ENCODE peak calls at places on chromosomes 7 and 10, in eight cellular contexts. D is SK-N-SH, I is H1, K is K562, B is HepG2, R is SK-N-MC, Y is GM12878, Q is endothelial cell of umbilical vein. N is an unnamed sample.

GRCh38 chr7:2107386-2108085 is 125.2 kb downstream of the MAD1L1 start:
- DNase-seq in Y (no peak), K (no peak), R (no peak), B (no peak), Q (peak), I (no peak), D (peak), N (no peak)

GRCh38 chr7:148588168-148588890 is 2.2 kb upstream of the C7orf33 start:
- DNase-seq in I (no peak), Q (no peak), Y (no peak), D (no peak), K (no peak), B (no peak), R (no peak), N (no peak)

GRCh38 chr10:114250716-114251115 is 11.7 kb downstream of the VWA2 start:
- DNase-seq in Y (no peak), B (no peak), I (no peak), K (no peak), R (no peak), Q (no peak), D (no peak), N (no peak)

GRCh38 chr7:130242198-130243014 is 24.3 kb upstream of the CPA2 start:
- DNase-seq in Y (peak), B (peak), I (peak), Q (peak), R (no peak), K (peak), D (peak), N (peak)

GRCh38 chr7:130013241-130013640 is 37.9 kb downstream of the ZC3HC1 start:
- DNase-seq in D (no peak), K (no peak), Q (no peak), Y (no peak), B (no peak), R (no peak), I (no peak), N (no peak)

GRCh38 chr7:85184599-85185354 is 2.1 kb downstream of the SEMA3D start:
- DNase-seq in I (peak), R (no peak), K (no peak), Y (no peak), B (no peak), Q (no peak), D (peak), N (no peak)

GRCh38 chr10:6593140-6593740 is 13.2 kb upstream of the PRKCQ start:
- DNase-seq in Q (no peak), Y (no peak), D (peak), K (no peak), B (no peak), R (no peak), I (no peak), N (no peak)

GRCh38 chr7:6232130-6232529 is 40.3 kb downstream of the CYTH3 start:
- DNase-seq in D (no peak), R (no peak), Q (no peak), K (no peak), B (no peak), I (no peak), Y (no peak), N (no peak)

GRCh38 chr7:52749880-52750279 is 285.6 kb upstream of the POM121L12 start:
- DNase-seq in B (no peak), K (no peak), R (no peak), Y (no peak), Q (no peak), I (peak), D (no peak), N (no peak)

GRCh38 chr7:105637755-105638154 is 56.5 kb upstream of the EFCAB10 start:
- DNase-seq in R (no peak), D (no peak), Q (no peak), K (no peak), B (no peak), I (no peak), Y (no peak), N (no peak)

GRCh38 chr7:128893251-128894100 is 17.0 kb downstream of the KCP start:
- DNase-seq in I (no peak), K (no peak), Q (no peak), Y (no peak), R (no peak), B (no peak), D (peak), N (peak)

GRCh38 chr7:48894574-48894973 is 29.8 kb upstream of the CDC14C start:
- DNase-seq in R (no peak), B (no peak), K (no peak), Y (no peak), I (no peak), Q (no peak), D (no peak), N (no peak)

GRCh38 chr7:92750440-92750839 is 85.9 kb downstream of the CDK6 start:
- DNase-seq in Q (no peak), Y (no peak), R (no peak), B (no peak), K (no peak), D (no peak), I (no peak), N (no peak)

GRCh38 chr10:22016046-22016705 is 12.6 kb upstream of the DNAJC1 start:
- DNase-seq in D (no peak), B (no peak), Q (no peak), R (no peak), Y (no peak), K (no peak), I (no peak), N (no peak)

GRCh38 chr10:21497177-21497807 is 28.2 kb downstream of the SKIDA1 start:
- DNase-seq in Y (no peak), D (peak), Q (peak), I (no peak), K (no peak), B (peak), R (no peak), N (peak)

GRCh38 chr7:92010215-92010614 is 69.6 kb downstream of the AKAP9 start:
- DNase-seq in R (no peak), Y (no peak), D (no peak), I (no peak), Q (no peak), B (peak), K (no peak), N (no peak)

GRCh38 chr10:6164271-6165095 is 38.2 kb upstream of the PFKFB3 start:
- DNase-seq in K (no peak), D (no peak), Y (no peak), R (no peak), I (no peak), B (no peak), Q (peak), N (no peak)

GRCh38 chr7:100485514-100485913 is 1.8 kb downstream of the NYAP1 start:
- DNase-seq in B (no peak), R (no peak), D (peak), Y (no peak), Q (no peak), I (peak), K (peak), N (no peak)

GRCh38 chr10:65341323-65341922 is 1584.4 kb upstream of the LRRTM3 start:
- DNase-seq in Q (peak), I (no peak), K (no peak), B (no peak), D (no peak), Y (no peak), R (no peak), N (no peak)

GRCh38 chr7:144408116-144408515 is 4.6 kb upstream of the NOBOX start:
- DNase-seq in K (no peak), D (no peak), Y (no peak), Q (no peak), B (no peak), R (no peak), I (no peak), N (no peak)

GRCh38 chr7:25860206-25860881 is 291.7 kb upstream of the NFE2L3 start:
- DNase-seq in K (no peak), D (peak), B (no peak), R (no peak), Y (no peak), I (peak), Q (peak), N (no peak)

GRCh38 chr10:121519411-121519810 is 78.8 kb downstream of the FGFR2 start:
- DNase-seq in D (no peak), Y (no peak), B (no peak), I (no peak), Q (no peak), K (no peak), R (no peak), N (no peak)

GRCh38 chr10:86046845-86047460 is 319.6 kb downstream of the GRID1 start:
- DNase-seq in D (no peak), I (no peak), R (no peak), K (no peak), Y (peak), Q (no peak), B (no peak), N (peak)

GRCh38 chr7:152667900-152668440 is 8.0 kb downstream of the XRCC2 start:
- DNase-seq in Q (no peak), I (no peak), Y (no peak), K (no peak), R (no peak), D (no peak), B (no peak), N (no peak)

GRCh38 chr7:135260930-135261721 is 27.5 kb downstream of the STRA8 start:
- DNase-seq in Y (no peak), I (no peak), Q (peak), K (no peak), B (no peak), D (peak), R (no peak), N (no peak)

GRCh38 chr10:77485847-77486246 is 151.8 kb downstream of the KCNMA1 start:
- DNase-seq in I (no peak), K (no peak), R (no peak), D (no peak), B (no peak), Q (no peak), Y (no peak), N (no peak)

GRCh38 chr7:99141756-99142726 is 1.9 kb downstream of the SMURF1 start:
- DNase-seq in R (no peak), Y (no peak), B (peak), Q (peak), I (peak), D (peak), K (peak), N (no peak)

GRCh38 chr10:86265236-86265876 is 101.2 kb downstream of the GRID1 start:
- DNase-seq in K (no peak), I (peak), D (peak), R (no peak), B (no peak), Y (no peak), Q (no peak), N (no peak)

GRCh38 chr7:111094387-111094786 is 3.5 kb downstream of the LRRN3 start:
- DNase-seq in R (no peak), Q (no peak), I (no peak), Y (no peak), B (no peak), D (no peak), K (no peak), N (no peak)

GRCh38 chr10:95276367-95277200 is 14.2 kb downstream of the PDLIM1 start:
- DNase-seq in D (no peak), B (no peak), K (no peak), I (peak), Q (no peak), R (no peak), Y (no peak), N (no peak)

GRCh38 chr7:39621784-39622411 is 1.5 kb upstream of the RALA start:
- DNase-seq in Q (no peak), D (no peak), I (no peak), R (no peak), B (no peak), Y (no peak), K (peak), N (no peak)

GRCh38 chr7:14871880-14872279 is 30.7 kb downstream of the DGKB start:
- DNase-seq in R (no peak), B (no peak), D (no peak), Q (no peak), K (no peak), I (no peak), Y (no peak), N (no peak)

GRCh38 chr10:4397337-4397736 is 428.7 kb upstream of the AKR1E2 start:
- DNase-seq in K (no peak), B (no peak), Y (no peak), I (no peak), R (no peak), D (no peak), Q (no peak), N (no peak)

GRCh38 chr10:109823196-109823595 is 100.1 kb downstream of the XPNPEP1 start:
- DNase-seq in Q (no peak), I (no peak), K (no peak), Y (no peak), B (no peak), D (no peak), R (no peak), N (no peak)

GRCh38 chr10:92064506-92064905 is 140.9 kb downstream of the BTAF1 start:
- DNase-seq in Y (no peak), D (no peak), R (no peak), I (no peak), K (no peak), B (no peak), Q (no peak), N (no peak)

GRCh38 chr10:131001438-131001837 is 310.1 kb downstream of the TCERG1L start:
- DNase-seq in D (no peak), Y (no peak), R (no peak), B (no peak), Q (no peak), K (no peak), I (no peak), N (no peak)

GRCh38 chr7:90446137-90446899 is 23.1 kb upstream of the PTTG1IP2 start:
- DNase-seq in Q (no peak), K (no peak), B (no peak), I (no peak), Y (no peak), R (no peak), D (no peak), N (no peak)

GRCh38 chr10:69612760-69613159 is 17.3 kb upstream of the FAM241B start:
- DNase-seq in I (no peak), B (no peak), D (no peak), Y (no peak), R (no peak), K (no peak), Q (no peak), N (no peak)

GRCh38 chr7:72098812-72099211 is 313.3 kb downstream of the CALN1 start:
- DNase-seq in Y (no peak), R (no peak), K (no peak), Q (no peak), D (peak), B (no peak), I (no peak), N (no peak)
- H3K9ac ChIP-seq in Y (no peak), R (no peak), K (no peak), Q (no peak), D (no peak), B (no peak), I (no peak), N (no peak)

GRCh38 chr10:102644066-102644645 is at the start of gene TRIM8:
- DNase-seq in K (peak), R (no peak), D (peak), Y (no peak), I (peak), B (peak), Q (peak), N (no peak)
- TF ChIP-seq POLR2AphosphoS5 in K (no peak), R (no peak), D (no peak), Y (no peak), I (no peak), B (peak), Q (peak), N (no peak)

GRCh38 chr10:103445366-103445765 is 6.8 kb downstream of the CALHM2 start:
- DNase-seq in D (no peak), K (no peak), B (no peak), Q (no peak), I (no peak), R (no peak), Y (no peak), N (no peak)
- H3K9ac ChIP-seq in D (no peak), K (no peak), B (no peak), Q (no peak), I (no peak), R (no peak), Y (no peak), N (no peak)

GRCh38 chr7:21947056-21947455 is 1.4 kb upstream of the CDCA7L start:
- DNase-seq in Q (peak), B (no peak), D (no peak), K (no peak), R (no peak), Y (no peak), I (no peak), N (no peak)

GRCh38 chr7:21946228-21946709 is 570 bp upstream of the CDCA7L start:
- DNase-seq in B (no peak), Q (no peak), D (no peak), K (peak), Y (no peak), I (no peak), R (peak), N (no peak)

GRCh38 chr7:21943436-21943835 is 2.3 kb downstream of the CDCA7L start:
- DNase-seq in D (no peak), Q (no peak), B (no peak), K (no peak), I (no peak), R (no peak), Y (no peak), N (no peak)

GRCh38 chr7:21944616-21945373 is 904 bp downstream of the CDCA7L start:
- DNase-seq in I (peak), D (no peak), B (no peak), Q (peak), K (no peak), Y (no peak), R (no peak), N (peak)

GRCh38 chr7:21945374-21946227 is at the start of gene CDCA7L:
- DNase-seq in B (no peak), R (no peak), D (peak), K (peak), I (peak), Q (peak), Y (peak), N (peak)
- TF ChIP-seq POLR2AphosphoS5 in B (no peak), R (peak), D (peak), K (no peak), I (peak), Q (peak), Y (peak), N (peak)

GRCh38 chr10:14008648-14009072 is 322.1 kb downstream of the FRMD4A start:
- DNase-seq in K (no peak), Y (no peak), D (no peak), B (no peak), I (no peak), R (no peak), Q (no peak), N (no peak)
- H3K9ac ChIP-seq in K (no peak), Y (peak), D (peak), B (no peak), I (no peak), R (no peak), Q (peak), N (no peak)

DNA sequence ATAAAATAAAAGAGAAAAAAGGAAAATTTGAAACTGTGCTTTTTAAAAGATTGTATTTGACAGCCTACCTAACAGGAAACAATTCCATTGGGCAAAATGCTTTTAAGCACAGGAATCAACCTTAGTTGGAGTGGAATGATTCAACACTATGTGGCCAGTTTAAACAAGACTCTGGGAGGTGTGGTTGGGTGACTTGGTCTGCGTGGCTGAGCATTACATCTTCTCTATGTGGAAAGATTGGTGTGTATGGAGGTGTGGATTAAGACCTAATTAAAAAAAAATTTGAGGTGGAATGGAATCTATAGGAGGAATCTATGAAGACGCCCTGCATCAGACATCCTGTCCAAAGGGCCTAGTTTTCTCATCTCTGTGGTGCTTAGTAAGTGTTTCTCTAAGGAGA is 140.8 kb downstream of the TYW1 start:
- DNase-seq in R (no peak), K (no peak), Y (no peak), D (no peak), Q (no peak), B (no peak), I (no peak), N (no peak)
- TF ChIP-seq POLR2AphosphoS5 in R (no peak), K (no peak), Y (no peak), D (no peak), Q (no peak), B (no peak), I (no peak), N (no peak)

DNA sequence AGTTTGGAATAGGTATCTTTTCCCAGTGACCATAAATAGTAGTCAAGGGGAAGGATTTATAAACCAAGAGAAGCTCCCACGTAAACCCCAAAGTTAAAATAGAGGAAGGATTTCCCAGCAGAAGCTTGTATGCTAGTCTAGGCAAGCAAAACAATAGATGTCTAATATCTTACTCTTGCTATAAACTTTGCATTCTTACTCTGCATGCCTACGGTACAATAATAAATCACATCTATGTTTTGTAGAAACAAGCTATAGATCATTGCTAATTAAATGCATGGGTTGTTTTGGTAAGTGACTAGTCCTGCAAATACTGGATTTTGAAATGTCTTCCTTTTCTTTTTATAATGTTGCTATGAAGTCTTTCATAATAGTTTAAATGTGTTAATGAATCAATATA is 585.5 kb downstream of the INHBA start:
- DNase-seq in R (no peak), K (no peak), Q (no peak), Y (no peak), I (no peak), B (no peak), D (no peak), N (no peak)
- H3K9ac ChIP-seq in R (no peak), K (no peak), Q (no peak), Y (no peak), I (no peak), B (no peak), D (no peak), N (no peak)

DNA sequence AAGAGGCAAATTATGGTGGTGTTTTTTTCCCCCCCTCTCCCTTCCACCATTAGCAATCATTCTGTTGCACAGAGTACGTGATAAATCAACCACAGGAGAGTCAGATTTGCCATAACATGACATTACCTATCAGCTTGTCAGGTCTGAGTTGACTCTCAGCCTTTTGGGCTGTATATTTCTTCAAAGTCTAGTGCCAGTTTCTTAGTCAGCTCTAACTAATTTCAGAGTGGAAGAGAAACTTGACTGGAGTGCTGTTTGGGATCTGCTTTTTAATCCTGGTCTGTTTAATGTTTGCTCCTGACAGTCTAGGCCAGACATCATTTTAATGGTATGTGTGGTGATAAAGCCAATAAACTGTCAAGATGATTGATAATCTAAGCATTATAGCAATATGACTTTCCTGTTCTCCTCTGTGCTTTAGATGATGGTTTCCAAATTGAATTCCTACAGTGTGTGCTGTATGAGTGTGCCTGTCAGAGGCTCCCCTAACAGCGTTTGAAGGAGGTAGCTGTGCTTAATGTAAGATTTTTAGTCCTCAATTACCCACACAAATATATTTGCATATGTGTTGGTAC is 76.9 kb downstream of the LRMDA start:
- DNase-seq in R (no peak), D (peak), K (no peak), Y (no peak), Q (peak), B (no peak), I (no peak), N (no peak)
- TF ChIP-seq POLR2AphosphoS5 in R (no peak), D (peak), K (no peak), Y (no peak), Q (no peak), B (no peak), I (no peak), N (no peak)